ENCODE peak calls at places on chromosomes 2 and 18, in nine cellular contexts. V, F, R, H, A, L, B, O and E are unnamed samples. For H3K36me3, the result is how much of the 10 kb centered on the place peaks cover.

GRCh38 chr18:78976697-78977626 is 2.7 kb upstream of the SALL3 start:
- DNase-seq in V (peak), F (no peak), R (no peak), H (no peak), A (no peak), L (no peak), B (peak), O (no peak), E (no peak)

GRCh38 chr2:75602724-75603342 is 42.1 kb upstream of the EVA1A start:
- DNase-seq in V (no peak), F (no peak), R (no peak), H (peak), A (no peak), L (no peak), B (peak), O (no peak), E (no peak)

GRCh38 chr2:173716458-173717052 is 248.6 kb downstream of the SP3 start:
- DNase-seq in V (no peak), F (no peak), R (no peak), H (no peak), A (no peak), L (no peak), B (no peak), O (no peak), E (no peak)

GRCh38 chr2:101188683-101189405 is 37.7 kb upstream of the TBC1D8 start:
- DNase-seq in V (no peak), F (no peak), R (no peak), H (peak), A (no peak), L (no peak), B (no peak), O (no peak), E (peak)

GRCh38 chr2:133080822-133081221 is 410.8 kb upstream of the LYPD1 start:
- DNase-seq in V (no peak), F (peak), R (no peak), H (no peak), A (no peak), L (no peak), B (no peak), O (peak), E (no peak)

GRCh38 chr18:74905245-74905644 is 303.7 kb downstream of the PTGR3 start:
- DNase-seq in V (peak), F (no peak), R (no peak), H (no peak), A (no peak), L (no peak), B (peak), O (no peak), E (no peak)

GRCh38 chr2:202196727-202197126 is 41.7 kb downstream of the SUMO1 start:
- DNase-seq in V (no peak), F (no peak), R (no peak), H (no peak), A (no peak), L (no peak), B (no peak), O (no peak), E (no peak)

GRCh38 chr18:23710068-23710527 is 20.8 kb downstream of the LAMA3 start:
- DNase-seq in V (peak), F (no peak), R (no peak), H (no peak), A (no peak), L (no peak), B (no peak), O (no peak), E (no peak)

GRCh38 chr2:78546843-78547242 is 478.7 kb upstream of the REG3G start:
- DNase-seq in V (peak), F (no peak), R (no peak), H (no peak), A (no peak), L (no peak), B (no peak), O (no peak), E (no peak)

GRCh38 chr2:86194751-86195054 is 559 bp downstream of the IMMT start:
- DNase-seq in V (no peak), F (peak), R (no peak), H (peak), A (no peak), L (no peak), B (peak), O (no peak), E (no peak)

GRCh38 chr18:10006261-10006903 is 92.6 kb downstream of the VAPA start:
- DNase-seq in V (no peak), F (no peak), R (no peak), H (no peak), A (no peak), L (no peak), B (no peak), O (no peak), E (no peak)

GRCh38 chr2:127740665-127741287 is 39.5 kb downstream of the SFT2D3 start:
- DNase-seq in V (no peak), F (no peak), R (no peak), H (no peak), A (no peak), L (no peak), B (no peak), O (no peak), E (no peak)

GRCh38 chr2:10407841-10408648 is 40.1 kb downstream of the ODC1 start:
- DNase-seq in V (no peak), F (no peak), R (peak), H (peak), A (no peak), L (peak), B (no peak), O (no peak), E (peak)

GRCh38 chr2:138030459-138030858 is 66.2 kb downstream of the HNMT start:
- DNase-seq in V (no peak), F (no peak), R (no peak), H (no peak), A (no peak), L (no peak), B (no peak), O (no peak), E (no peak)

GRCh38 chr18:63897072-63897471 is 9.6 kb downstream of the SERPINB2 start:
- DNase-seq in V (no peak), F (no peak), R (no peak), H (no peak), A (no peak), L (no peak), B (no peak), O (no peak), E (no peak)

GRCh38 chr2:236552586-236552985 is 17.0 kb upstream of the ACKR3 start:
- DNase-seq in V (no peak), F (no peak), R (no peak), H (no peak), A (no peak), L (no peak), B (no peak), O (no peak), E (no peak)

GRCh38 chr2:236554629-236555282 is 14.9 kb upstream of the ACKR3 start:
- DNase-seq in V (no peak), F (no peak), R (no peak), H (no peak), A (no peak), L (no peak), B (no peak), O (no peak), E (no peak)

GRCh38 chr2:236553522-236553921 is 16.1 kb upstream of the ACKR3 start:
- DNase-seq in V (no peak), F (no peak), R (no peak), H (no peak), A (no peak), L (no peak), B (no peak), O (no peak), E (no peak)

GRCh38 chr2:236557894-236558532 is 11.6 kb upstream of the ACKR3 start:
- DNase-seq in V (no peak), F (no peak), R (no peak), H (no peak), A (no peak), L (no peak), B (no peak), O (no peak), E (no peak)

GRCh38 chr2:236555486-236555885 is 14.1 kb upstream of the ACKR3 start:
- DNase-seq in V (no peak), F (no peak), R (no peak), H (no peak), A (no peak), L (no peak), B (no peak), O (no peak), E (no peak)
- H3K4me3 ChIP-seq in V (no peak), F (no peak), R (no peak), H (no peak), A (no peak), L (no peak), B (no peak), O (no peak), E (no peak)

GRCh38 chr18:58949031-58949430 is 84.4 kb downstream of the ZNF532 start:
- DNase-seq in V (no peak), F (no peak), R (no peak), H (no peak), A (no peak), L (no peak), B (no peak), O (no peak), E (no peak)
- H3K36me3 ChIP-seq in V (under half), F (half or more), R (under half), H (under half), A (under half), L (under half), B (under half), O (under half), E (under half)

DNA sequence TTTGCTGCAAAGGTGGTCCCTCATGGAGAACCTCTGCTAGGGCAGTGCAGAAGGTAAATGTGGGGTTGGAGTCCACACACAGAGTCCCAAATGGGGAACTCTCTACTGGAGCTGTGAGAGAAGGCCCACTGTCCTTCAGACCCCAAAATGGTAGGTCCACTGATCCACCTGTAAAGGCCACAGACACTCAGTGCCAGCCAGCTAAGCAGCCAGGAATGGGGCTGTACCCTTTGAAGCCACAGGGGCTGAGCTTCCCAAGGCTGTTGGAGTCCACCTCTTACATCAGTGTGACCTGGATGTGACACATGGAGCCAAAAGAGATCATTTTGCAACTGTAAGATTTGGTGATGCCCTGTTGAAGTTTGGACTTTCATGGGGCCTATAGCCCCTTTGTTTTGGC is 252.4 kb upstream of the GULP1 start:
- DNase-seq in V (no peak), F (no peak), R (no peak), H (no peak), A (no peak), L (no peak), B (no peak), O (no peak), E (no peak)
- H3K4me3 ChIP-seq in V (no peak), F (no peak), R (no peak), H (no peak), A (no peak), L (no peak), B (no peak), O (no peak), E (no peak)

GRCh38 chr2:37418956-37419355 is 74.5 kb downstream of the QPCT start:
- DNase-seq in V (no peak), F (no peak), R (no peak), H (no peak), A (no peak), L (no peak), B (no peak), O (no peak), E (no peak)
- H3K36me3 ChIP-seq in V (under half), F (under half), R (under half), H (under half), A (under half), L (under half), B (under half), O (under half), E (under half)

DNA sequence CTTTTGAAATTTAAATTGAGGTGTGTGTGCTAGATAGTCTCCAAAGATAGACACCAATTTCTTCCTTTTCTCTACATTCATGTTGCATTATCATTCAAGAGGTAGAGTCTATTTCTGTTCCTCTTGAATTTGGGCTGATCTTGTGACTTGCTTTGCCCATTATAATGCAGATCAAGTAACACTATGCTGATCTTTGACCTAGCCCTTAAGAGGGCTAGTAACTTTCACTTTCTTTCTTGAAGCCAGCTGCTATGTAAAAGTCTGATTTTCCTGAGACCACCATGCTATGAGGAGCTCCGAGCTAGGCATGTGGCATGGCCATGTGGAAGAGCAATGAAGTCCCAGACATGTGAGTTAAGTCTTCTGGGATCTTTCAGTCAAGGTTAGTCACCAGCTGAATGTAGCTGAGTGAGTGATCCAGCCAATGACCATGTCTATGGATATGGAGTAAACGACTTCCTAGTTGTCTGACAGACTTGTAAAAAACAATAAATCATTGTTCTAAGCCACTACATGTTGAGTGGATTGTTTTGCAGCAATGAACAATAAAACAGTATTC is 189.4 kb upstream of the CWC22 start:
- DNase-seq in V (no peak), F (no peak), R (no peak), H (no peak), A (no peak), L (no peak), B (no peak), O (no peak), E (peak)
- H3K4me3 ChIP-seq in V (no peak), F (no peak), R (no peak), H (no peak), A (no peak), L (no peak), B (no peak), O (no peak), E (no peak)

DNA sequence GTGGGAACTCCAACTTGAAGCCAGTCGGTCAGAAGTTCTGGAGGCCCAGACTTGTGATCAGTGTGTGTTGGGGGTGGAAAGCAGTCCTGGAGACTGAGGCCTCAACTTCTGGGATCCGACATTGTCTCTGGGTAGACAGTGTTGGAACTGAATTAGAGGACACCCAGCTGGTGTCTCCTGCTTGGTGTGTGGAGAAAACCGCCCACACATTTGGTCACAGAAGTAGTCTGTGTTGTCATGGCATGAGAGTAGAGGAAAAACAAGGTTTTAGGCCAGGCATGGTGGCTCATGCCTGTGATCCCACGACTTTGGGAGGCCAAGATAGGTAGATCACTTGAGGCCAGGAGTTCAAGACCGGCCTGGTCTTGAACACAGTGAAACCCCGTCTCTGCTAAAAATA is 51.5 kb downstream of the PUM2 start:
- DNase-seq in V (no peak), F (no peak), R (no peak), H (no peak), A (no peak), L (no peak), B (no peak), O (no peak), E (no peak)
- H3K36me3 ChIP-seq in V (under half), F (half or more), R (under half), H (under half), A (under half), L (under half), B (under half), O (under half), E (under half)

DNA sequence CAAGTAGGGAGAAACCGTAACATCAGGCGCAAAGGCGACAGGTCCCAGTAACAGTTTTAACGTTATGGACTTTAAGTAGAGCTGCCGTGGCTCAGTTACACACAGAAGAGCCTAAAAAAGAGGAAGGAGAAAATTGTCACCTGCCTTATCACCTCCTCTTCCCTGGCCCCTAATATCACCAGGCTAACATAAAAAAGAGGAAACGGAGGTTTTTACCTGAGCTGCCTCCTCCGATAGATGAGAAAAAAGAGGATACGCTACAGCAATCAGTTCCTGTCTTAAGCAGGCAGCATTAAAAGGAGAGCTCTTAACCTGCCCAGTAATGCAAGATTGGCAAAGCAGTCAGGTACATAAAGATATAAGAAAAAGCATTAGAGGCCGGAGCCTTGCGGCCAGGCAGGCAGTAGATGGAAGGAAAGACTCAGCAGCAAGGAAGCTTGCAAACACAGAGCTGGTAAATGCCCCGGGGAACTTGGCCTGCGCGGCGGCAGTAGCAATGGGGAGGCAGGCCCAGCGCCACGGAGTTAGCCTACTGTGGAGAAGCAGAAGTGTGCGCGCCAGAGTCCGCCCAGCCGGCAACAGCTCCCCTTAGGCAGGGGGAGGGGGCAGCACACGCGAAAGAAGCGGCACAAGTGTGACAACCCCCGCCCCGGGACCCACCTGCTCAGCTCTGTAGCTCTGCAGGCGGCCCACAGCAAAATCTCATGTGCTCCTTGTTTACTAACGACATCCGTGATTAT is 116.3 kb upstream of the SCN7A start:
- DNase-seq in V (peak), F (no peak), R (no peak), H (no peak), A (no peak), L (no peak), B (peak), O (peak), E (peak)
- H3K4me3 ChIP-seq in V (no peak), F (no peak), R (no peak), H (no peak), A (no peak), L (no peak), B (no peak), O (no peak), E (no peak)

GRCh38 chr2:46977899-46978298 is 62.3 kb upstream of the MCFD2 start:
- DNase-seq in V (no peak), F (no peak), R (no peak), H (peak), A (no peak), L (no peak), B (no peak), O (no peak), E (no peak)
- H3K36me3 ChIP-seq in V (under half), F (half or more), R (under half), H (under half), A (under half), L (under half), B (under half), O (under half), E (under half)

GRCh38 chr18:8631265-8631664 is 22.0 kb downstream of the RAB12 start:
- DNase-seq in V (no peak), F (no peak), R (no peak), H (no peak), A (no peak), L (no peak), B (no peak), O (no peak), E (no peak)

GRCh38 chr18:8627107-8627472 is 17.9 kb downstream of the RAB12 start:
- DNase-seq in V (no peak), F (peak), R (no peak), H (no peak), A (no peak), L (no peak), B (no peak), O (no peak), E (no peak)

GRCh38 chr18:8627540-8627939 is 18.3 kb downstream of the RAB12 start:
- DNase-seq in V (no peak), F (no peak), R (no peak), H (no peak), A (no peak), L (no peak), B (no peak), O (no peak), E (no peak)

GRCh38 chr18:8630546-8630945 is 21.3 kb downstream of the RAB12 start:
- DNase-seq in V (no peak), F (no peak), R (no peak), H (no peak), A (no peak), L (no peak), B (no peak), O (no peak), E (no peak)

GRCh38 chr18:8629602-8630001 is 20.4 kb downstream of the RAB12 start:
- DNase-seq in V (no peak), F (no peak), R (no peak), H (no peak), A (no peak), L (no peak), B (no peak), O (no peak), E (no peak)
- H3K4me3 ChIP-seq in V (no peak), F (no peak), R (no peak), H (no peak), A (no peak), L (no peak), B (no peak), O (no peak), E (no peak)